ENCODE peak calls at places on chromosomes 12 and 14, in four cellular contexts. T is WTC11; F is activated naive CD4-positive, alpha-beta T cell; I is kidney tubule cell. L is an unnamed sample.

GRCh38 chr14:52797653-52798052 is 6.2 kb upstream of the GNPNAT1 start:
- DNase-seq in F (no peak), T (no peak), I (no peak), L (no peak)

GRCh38 chr12:120199595-120200306 is 1.2 kb downstream of the RPLP0 start:
- DNase-seq in T (no peak), F (no peak), I (peak; percentile 77), L (no peak)

GRCh38 chr12:88810806-88811205 is 230.5 kb upstream of the KITLG start:
- DNase-seq in F (no peak), T (no peak), I (no peak), L (no peak)

GRCh38 chr12:13328535-13328934 is 132.0 kb downstream of the EMP1 start:
- DNase-seq in T (no peak), I (no peak), F (no peak), L (no peak)

GRCh38 chr14:101859538-101859902 is 98.0 kb downstream of the PPP2R5C start:
- DNase-seq in T (no peak), F (no peak), I (no peak), L (no peak)

GRCh38 chr12:109670647-109671046 is 43.0 kb upstream of the FAM222A start:
- DNase-seq in T (no peak), I (no peak), F (no peak), L (no peak)

GRCh38 chr12:87667378-87667777 is 361.8 kb downstream of the C12orf50 start:
- DNase-seq in F (no peak), I (peak; percentile 55), T (no peak), L (no peak)

GRCh38 chr12:81261508-81262207 is 183.8 kb downstream of the ACSS3 start:
- DNase-seq in I (no peak), F (no peak), T (no peak), L (no peak)

GRCh38 chr14:81519200-81519998 is 14.3 kb downstream of the SEL1L start:
- DNase-seq in T (no peak), F (no peak), I (no peak), L (no peak)

GRCh38 chr12:28857327-28857726 is 291.8 kb upstream of the FAR2 start:
- DNase-seq in T (no peak), I (no peak), F (no peak), L (no peak)

GRCh38 chr12:77645966-77646598 is 184.6 kb upstream of the NAV3 start:
- DNase-seq in T (peak; percentile 16), I (no peak), F (no peak), L (peak; percentile 46)

GRCh38 chr12:105562727-105563072 is 232.2 kb downstream of the C12orf75 start:
- DNase-seq in F (no peak), T (no peak), I (no peak), L (no peak)

GRCh38 chr14:102495482-102496330 is 13.9 kb downstream of the ANKRD9 start:
- DNase-seq in F (no peak), T (no peak), I (no peak), L (no peak)

GRCh38 chr14:22552001-22552826 is 36.8 kb downstream of the DAD1 start:
- DNase-seq in T (no peak), F (no peak), I (no peak), L (no peak)

GRCh38 chr14:73283592-73284379 is 46.5 kb downstream of the PAPLN start:
- DNase-seq in F (no peak), I (peak; percentile 83), T (peak; percentile 45), L (peak; percentile 55)

GRCh38 chr12:69623970-69624369 is 13.3 kb upstream of the LRRC10 start:
- DNase-seq in T (no peak), F (no peak), I (no peak), L (no peak)

GRCh38 chr14:105536691-105537579 is 10.6 kb downstream of the TMEM121 start:
- DNase-seq in T (no peak), F (no peak), I (no peak), L (no peak)

GRCh38 chr14:32212833-32213232 is 9.8 kb upstream of the RNU6-8 start:
- DNase-seq in T (no peak), F (no peak), I (no peak), L (no peak)

GRCh38 chr12:11801643-11802042 is 152.2 kb downstream of the ETV6 start:
- DNase-seq in I (peak; percentile 23), F (no peak), T (no peak), L (no peak)

GRCh38 chr12:58950739-58951100 is 30.4 kb upstream of the LRIG3 start:
- DNase-seq in I (no peak), F (no peak), T (no peak), L (no peak)

GRCh38 chr12:88944403-88944802 is 364.1 kb upstream of the KITLG start:
- DNase-seq in F (no peak), T (no peak), I (peak; percentile 64), L (no peak)

GRCh38 chr14:54769955-54770863 is 132.4 kb downstream of the GCH1 start:
- DNase-seq in I (no peak), T (no peak), F (no peak), L (no peak)

GRCh38 chr12:20272801-20273200 is 95.5 kb upstream of the PDE3A start:
- DNase-seq in T (no peak), F (no peak), I (no peak), L (no peak)

GRCh38 chr14:61476737-61477410 is 155.5 kb downstream of the PRKCH start:
- DNase-seq in T (no peak), F (peak; percentile 34), I (peak; percentile 59), L (no peak)

L was measured in NT2/D1.